ENCODE peak calls at places on chromosomes 5 and 9, in eight cellular contexts. K is neuronal stem cell, J is H9, V is stomach, S is lower lobe of right lung, R is psoas muscle, B is heart left ventricle, Y is aorta. L is an unnamed sample. For H3K4me1 and H3K9me3, the result is how much of the 10 kb centered on the place peaks cover.

GRCh38 chr5:40428815-40429214 is 250.9 kb upstream of the PTGER4 start:
- DNase-seq in R (no peak), J (no peak), S (no peak), Y (no peak), K (no peak), B (no peak), V (no peak), L (no peak)

GRCh38 chr5:126527892-126528291 is 67.1 kb downstream of the ALDH7A1 start:
- DNase-seq in R (no peak), Y (no peak), V (no peak), S (no peak), B (no peak), K (no peak), J (no peak), L (no peak)

GRCh38 chr9:91417602-91418218 is 5.9 kb downstream of the NFIL3 start:
- DNase-seq in J (no peak), V (no peak), B (no peak), Y (no peak), S (no peak), R (no peak), K (no peak), L (no peak)

GRCh38 chr5:83374547-83374946 is 97.0 kb upstream of the VCAN start:
- DNase-seq in B (peak), S (no peak), J (no peak), R (peak), V (no peak), K (no peak), Y (no peak), L (no peak)

GRCh38 chr9:4055055-4055454 is 244.8 kb downstream of the GLIS3 start:
- DNase-seq in K (no peak), S (no peak), J (no peak), V (no peak), Y (no peak), R (no peak), B (no peak), L (no peak)

GRCh38 chr9:130741831-130742449 is 48.4 kb downstream of the EXOSC2 start:
- DNase-seq in B (no peak), K (no peak), J (no peak), S (no peak), Y (no peak), V (no peak), R (no peak), L (no peak)

GRCh38 chr9:114501786-114502682 is 3.2 kb downstream of the WHRN start:
- DNase-seq in K (peak), Y (no peak), S (no peak), R (no peak), V (no peak), J (no peak), B (no peak), L (no peak)

GRCh38 chr5:42583322-42583721 is 160.1 kb downstream of the GHR start:
- DNase-seq in B (peak), J (peak), Y (peak), K (peak), V (peak), R (no peak), S (no peak), L (peak)

GRCh38 chr5:173385832-173386360 is 57.7 kb upstream of the STC2 start:
- DNase-seq in J (no peak), K (no peak), S (no peak), V (no peak), Y (no peak), B (no peak), R (no peak), L (no peak)

GRCh38 chr5:38720691-38721361 is 125.0 kb upstream of the OSMR start:
- DNase-seq in B (no peak), V (no peak), J (no peak), R (no peak), Y (no peak), S (no peak), K (no peak), L (no peak)

GRCh38 chr5:11973469-11973868 is 69.2 kb upstream of the CTNND2 start:
- DNase-seq in K (no peak), Y (no peak), S (no peak), J (no peak), V (no peak), B (no peak), R (no peak), L (no peak)

GRCh38 chr5:137075163-137075970 is 423.8 kb downstream of the SPOCK1 start:
- DNase-seq in V (peak), R (peak), K (peak), Y (no peak), B (peak), S (peak), J (peak), L (peak)

GRCh38 chr5:176530406-176530982 is 6.7 kb downstream of the RNF44 start:
- DNase-seq in V (no peak), B (no peak), R (no peak), J (no peak), Y (no peak), K (no peak), S (peak), L (no peak)

GRCh38 chr5:34789639-34790038 is 49.3 kb upstream of the TTC23L start:
- DNase-seq in B (no peak), K (no peak), V (no peak), S (no peak), Y (no peak), R (no peak), J (no peak), L (no peak)

GRCh38 chr5:140324834-140325195 is 21.6 kb downstream of the HBEGF start:
- DNase-seq in Y (no peak), V (no peak), S (no peak), R (no peak), K (no peak), B (peak), J (no peak), L (no peak)

GRCh38 chr5:142686210-142686734 is 382 bp upstream of the FGF1 start:
- DNase-seq in J (no peak), V (no peak), K (no peak), B (peak), S (no peak), R (no peak), Y (peak), L (no peak)

GRCh38 chr9:18250051-18250450 is 223.9 kb upstream of the ADAMTSL1 start:
- DNase-seq in Y (no peak), B (no peak), R (no peak), V (no peak), S (no peak), J (no peak), K (no peak), L (no peak)

GRCh38 chr5:76174101-76174500 is 90.9 kb downstream of the SV2C start:
- DNase-seq in K (no peak), S (no peak), B (no peak), V (no peak), Y (no peak), J (no peak), R (no peak), L (no peak)

GRCh38 chr5:119286516-119287488 is 69.0 kb upstream of the TNFAIP8 start:
- DNase-seq in S (no peak), R (no peak), Y (no peak), K (no peak), B (no peak), V (no peak), J (no peak), L (no peak)

GRCh38 chr5:82408033-82408432 is 129.9 kb upstream of the RPS23 start:
- DNase-seq in B (no peak), R (no peak), K (no peak), S (peak), Y (no peak), V (no peak), J (no peak), L (no peak)

GRCh38 chr5:171395042-171395441 is 7.4 kb downstream of the NPM1 start:
- DNase-seq in B (no peak), S (no peak), V (no peak), K (no peak), R (no peak), J (no peak), Y (no peak), L (no peak)

GRCh38 chr9:23672121-23672520 is 153.9 kb downstream of the ELAVL2 start:
- DNase-seq in R (no peak), B (no peak), S (no peak), J (no peak), V (no peak), K (no peak), Y (no peak), L (no peak)

GRCh38 chr9:78158286-78158685 is 77.6 kb upstream of the CEP78 start:
- DNase-seq in S (no peak), K (no peak), J (no peak), V (no peak), Y (no peak), R (no peak), B (no peak), L (no peak)

GRCh38 chr5:57598756-57599155 is 116.1 kb upstream of the ACTBL2 start:
- DNase-seq in R (no peak), Y (no peak), K (no peak), S (no peak), J (no peak), B (no peak), V (no peak), L (no peak)

GRCh38 chr5:58108507-58108906 is 351.4 kb downstream of the PLK2 start:
- DNase-seq in S (no peak), K (no peak), V (no peak), B (no peak), J (no peak), R (no peak), Y (no peak), L (no peak)

GRCh38 chr5:74949976-74950375 is 83.8 kb upstream of the FAM169A start:
- DNase-seq in J (no peak), V (no peak), B (no peak), Y (no peak), R (no peak), S (no peak), K (no peak), L (no peak)

GRCh38 chr5:77761606-77762005 is 14.5 kb downstream of the TBCA start:
- DNase-seq in V (no peak), Y (no peak), S (no peak), R (no peak), K (no peak), B (no peak), J (no peak), L (no peak)

GRCh38 chr9:123176230-123176629 is 92.2 kb downstream of the STRBP start:
- DNase-seq in K (no peak), S (no peak), Y (no peak), B (no peak), R (no peak), J (no peak), V (no peak), L (no peak)

GRCh38 chr9:76292246-76292645 is 102.0 kb downstream of the RFK start:
- DNase-seq in J (no peak), Y (no peak), V (no peak), K (no peak), S (no peak), B (no peak), R (no peak), L (no peak)

GRCh38 chr5:74209566-74209965 is 431.0 kb downstream of the ENC1 start:
- DNase-seq in B (no peak), Y (no peak), S (no peak), J (no peak), V (no peak), K (no peak), R (no peak), L (no peak)

GRCh38 chr5:174777116-174777515 is 52.7 kb downstream of the MSX2 start:
- DNase-seq in Y (no peak), K (no peak), V (no peak), R (no peak), J (no peak), S (no peak), B (no peak), L (no peak)

DNA sequence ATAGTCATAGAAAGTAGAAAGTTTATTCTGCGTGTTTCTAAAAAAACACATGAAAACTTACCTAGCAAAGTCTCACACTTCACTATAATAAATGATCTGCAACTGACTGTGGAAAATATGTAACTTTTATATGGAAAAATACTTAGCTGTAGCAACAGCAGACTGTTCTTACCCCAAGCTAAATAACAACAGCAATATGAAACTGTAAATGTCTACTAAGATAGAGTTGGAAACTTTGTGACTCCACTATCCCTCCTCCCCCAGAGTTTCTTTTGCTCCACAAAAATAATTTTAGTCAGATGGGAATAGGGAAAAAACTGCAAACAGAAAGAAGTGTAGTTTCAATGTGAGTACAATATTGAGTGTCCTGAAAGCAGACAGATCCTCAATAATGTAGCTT is 21.0 kb downstream of the MLLT3 start:
- DNase-seq in B (no peak), J (no peak), V (no peak), Y (no peak), S (no peak), R (no peak), K (no peak), L (no peak)
- H3K4me1 ChIP-seq in B (under half), J (under half), V (half or more), Y (under half), S (under half), R (under half), K (under half), L (under half)

GRCh38 chr9:96771124-96771523 is 6.8 kb downstream of the ZNF510 start:
- DNase-seq in V (no peak), S (no peak), J (no peak), B (no peak), R (no peak), K (no peak), Y (no peak), L (no peak)

GRCh38 chr9:96766199-96766598 is 11.7 kb downstream of the ZNF510 start:
- DNase-seq in K (no peak), Y (no peak), R (no peak), J (no peak), B (no peak), S (no peak), V (no peak), L (no peak)

GRCh38 chr9:96769989-96770388 is 7.9 kb downstream of the ZNF510 start:
- DNase-seq in J (no peak), Y (no peak), B (no peak), R (no peak), S (no peak), K (no peak), V (no peak), L (no peak)
- H3K9me3 ChIP-seq in J (under half), Y (under half), B (half or more), R (half or more), S (half or more), K (half or more), V (under half), L (half or more)

DNA sequence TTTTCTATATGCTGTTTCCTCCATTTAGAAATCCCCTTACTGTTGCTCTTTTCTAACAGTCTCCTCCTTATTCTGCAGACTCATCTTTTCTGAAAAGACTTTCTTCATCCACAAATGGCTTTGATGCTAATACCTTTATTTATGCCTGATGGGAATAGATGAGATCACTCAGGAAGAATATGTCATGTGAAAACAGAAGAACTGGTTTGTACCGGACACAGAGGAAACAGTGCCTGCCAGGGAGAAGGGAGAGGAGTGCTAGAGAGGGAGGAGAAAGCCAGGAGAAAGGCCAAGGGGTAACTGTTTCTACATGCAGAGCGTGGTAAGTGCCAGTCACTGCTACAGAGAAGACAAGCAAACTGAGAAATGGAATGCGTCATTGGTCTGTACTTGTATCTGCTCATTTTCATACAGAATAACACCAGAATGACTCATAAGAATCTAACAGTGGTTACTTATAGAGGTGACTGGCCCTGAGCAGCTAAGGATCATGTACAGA is 45.9 kb upstream of the PJA2 start:
- DNase-seq in V (no peak), S (no peak), J (no peak), Y (peak), R (peak), B (peak), K (no peak), L (peak)
- H3K27ac ChIP-seq in V (peak), S (peak), J (no peak), Y (peak), R (peak), B (peak), K (no peak), L (no peak)

GRCh38 chr9:5551368-5551767 is 41.0 kb downstream of the PDCD1LG2 start:
- DNase-seq in V (no peak), B (no peak), J (no peak), Y (no peak), R (no peak), S (no peak), K (no peak), L (no peak)
- H3K4me1 ChIP-seq in V (under half), B (under half), J (under half), Y (under half), R (under half), S (under half), K (under half), L (under half)

GRCh38 chr9:119689879-119690278 is 320.6 kb upstream of the BRINP1 start:
- DNase-seq in K (peak), R (no peak), S (no peak), J (no peak), Y (no peak), V (no peak), B (no peak), L (no peak)
- H3K9me3 ChIP-seq in K (under half), R (under half), S (under half), J (under half), Y (under half), V (under half), B (under half), L (under half)

L was measured in heart right ventricle.